ENCODE peak calls at places on chromosomes 2 and 18, in four cellular contexts. W, M, Q and H are unnamed samples.

GRCh38 chr2:224034027-224034426 is 5.1 kb downstream of the SERPINE2 start:
- DNase-seq in W (no peak), M (no peak), Q (no peak), H (no peak)

GRCh38 chr18:10950876-10951630 is 198.3 kb downstream of the PIEZO2 start:
- DNase-seq in W (no peak), M (no peak), Q (no peak), H (no peak)

GRCh38 chr2:24307961-24308360 is 52.4 kb downstream of the ITSN2 start:
- DNase-seq in W (no peak), M (no peak), Q (no peak), H (no peak)

GRCh38 chr18:42745171-42745570 is 370.3 kb downstream of the RIT2 start:
- DNase-seq in W (no peak), M (no peak), Q (no peak), H (no peak)

GRCh38 chr2:215554689-215555088 is 118.8 kb upstream of the FN1 start:
- DNase-seq in W (no peak), M (no peak), Q (no peak), H (no peak)

GRCh38 chr2:101883860-101884259 is 107.9 kb upstream of the IL1R2 start:
- DNase-seq in W (peak), M (peak), Q (peak), H (no peak)

GRCh38 chr18:72869786-72870185 is 2.0 kb upstream of the NETO1 start:
- DNase-seq in W (no peak), M (no peak), Q (no peak), H (peak)

GRCh38 chr2:9695916-9696315 is 65.1 kb upstream of the YWHAQ start:
- DNase-seq in W (no peak), M (no peak), Q (no peak), H (no peak)

GRCh38 chr2:218877331-218877730 is 3.3 kb upstream of the WNT10A start:
- DNase-seq in W (no peak), M (no peak), Q (no peak), H (no peak)

GRCh38 chr2:219695145-219695544 is 67.7 kb downstream of the SLC4A3 start:
- DNase-seq in W (no peak), M (no peak), Q (no peak), H (no peak)

GRCh38 chr18:41378628-41379027 is 576.4 kb upstream of the PIK3C3 start:
- DNase-seq in W (no peak), M (no peak), Q (no peak), H (no peak)

GRCh38 chr2:197209274-197209673 is 101.3 kb downstream of the ANKRD44 start:
- DNase-seq in W (no peak), M (no peak), Q (no peak), H (no peak)

GRCh38 chr2:226903179-226903578 is 67.3 kb downstream of the RHBDD1 start:
- DNase-seq in W (peak), M (no peak), Q (no peak), H (no peak)

GRCh38 chr18:78546281-78546680 is 433.3 kb upstream of the SALL3 start:
- DNase-seq in W (no peak), M (no peak), Q (no peak), H (no peak)

GRCh38 chr2:191864623-191865521 is 18.0 kb upstream of the CAVIN2 start:
- DNase-seq in W (no peak), M (no peak), Q (peak), H (no peak)

GRCh38 chr2:15273452-15273851 is 287.7 kb downstream of the NBAS start:
- DNase-seq in W (no peak), M (no peak), Q (no peak), H (no peak)

GRCh38 chr2:68367918-68368656 is 3.0 kb downstream of the PLEK start:
- DNase-seq in W (no peak), M (no peak), Q (no peak), H (no peak)

GRCh38 chr2:28663359-28663758 is 88.3 kb upstream of the PPP1CB start:
- DNase-seq in W (no peak), M (no peak), Q (peak), H (no peak)

GRCh38 chr18:78676622-78677482 is 302.8 kb upstream of the SALL3 start:
- DNase-seq in W (no peak), M (no peak), Q (no peak), H (no peak)

GRCh38 chr2:64989982-64990614 is 899 bp downstream of the SLC1A4 start:
- DNase-seq in W (no peak), M (peak), Q (peak), H (peak)

GRCh38 chr2:73112026-73112912 is 479 bp downstream of the RAB11FIP5 start:
- DNase-seq in W (no peak), M (peak), Q (peak), H (peak)

GRCh38 chr2:172442072-172442895 is 14.9 kb downstream of the ITGA6 start:
- DNase-seq in W (peak), M (no peak), Q (peak), H (no peak)

GRCh38 chr18:13465476-13465875 is 246.9 kb downstream of the LDLRAD4 start:
- DNase-seq in W (no peak), M (no peak), Q (no peak), H (no peak)

GRCh38 chr2:151043484-151043883 is 218.2 kb downstream of the RBM43 start:
- DNase-seq in W (no peak), M (no peak), Q (no peak), H (no peak)

GRCh38 chr2:144137705-144138428 is 382.1 kb downstream of the ZEB2 start:
- DNase-seq in W (no peak), M (no peak), Q (peak), H (no peak)

GRCh38 chr2:36965751-36966369 is 476 bp downstream of the STRN start:
- DNase-seq in W (peak), M (peak), Q (no peak), H (peak)

GRCh38 chr2:232854082-232854481 is 16.0 kb upstream of the SNORC start:
- DNase-seq in W (no peak), M (peak), Q (no peak), H (no peak)

GRCh38 chr2:134718956-134719814 is at the start of gene TMEM163:
- DNase-seq in W (no peak), M (no peak), Q (no peak), H (peak)

GRCh38 chr2:158984554-158985207 is 16.2 kb downstream of the TANC1 start:
- DNase-seq in W (no peak), M (no peak), Q (no peak), H (no peak)

GRCh38 chr2:98121149-98121548 is 34.2 kb downstream of the VWA3B start:
- DNase-seq in W (no peak), M (no peak), Q (no peak), H (no peak)

GRCh38 chr2:38013158-38013752 is 62.7 kb downstream of the CYP1B1 start:
- DNase-seq in W (no peak), M (no peak), Q (no peak), H (no peak)

GRCh38 chr2:38016177-38016576 is 59.8 kb downstream of the CYP1B1 start:
- DNase-seq in W (no peak), M (no peak), Q (no peak), H (no peak)

GRCh38 chr2:38010995-38011394 is 65.0 kb downstream of the CYP1B1 start:
- DNase-seq in W (no peak), M (no peak), Q (no peak), H (no peak)
- TF ChIP-seq HMGXB4 in W (no peak), M (no peak), Q (no peak), H (no peak)

DNA sequence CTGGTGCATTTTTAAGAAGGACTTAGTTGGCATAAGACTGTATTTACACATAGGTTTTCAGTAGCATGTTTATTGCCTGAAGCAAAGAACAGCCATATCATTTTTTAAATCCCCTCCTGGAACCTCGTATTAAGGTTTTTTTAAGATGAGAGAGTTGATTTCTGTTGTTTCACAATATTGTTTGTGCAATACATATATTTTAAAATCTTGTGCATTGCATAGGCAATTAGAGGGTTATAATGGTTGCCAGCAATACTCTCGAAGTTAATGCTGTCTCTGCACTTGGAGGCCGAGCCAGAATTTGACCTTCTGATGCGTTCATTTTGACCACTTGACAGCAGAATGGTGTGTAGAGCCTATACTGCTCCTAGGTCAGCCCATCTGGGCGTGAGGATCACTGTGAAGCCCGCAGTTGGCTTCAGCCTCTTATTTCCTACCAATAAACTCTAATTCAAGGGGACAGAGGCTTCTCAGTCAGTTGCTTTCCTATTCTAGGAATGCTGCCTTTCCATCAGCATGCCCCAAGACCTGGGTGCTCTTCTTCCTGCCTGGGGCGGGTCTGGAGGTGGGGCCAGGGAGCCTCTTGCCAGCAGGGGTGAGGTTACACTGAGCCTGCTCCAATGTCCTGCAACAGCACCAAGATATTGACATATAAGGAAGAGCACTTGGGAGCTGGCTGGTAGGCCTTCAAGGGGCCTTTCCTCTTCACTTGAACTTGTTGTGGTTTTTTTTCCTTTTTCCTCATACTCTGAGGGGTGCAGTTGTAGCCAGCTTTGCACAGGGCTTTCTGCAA is 91.4 kb upstream of the BCL2L11 start:
- DNase-seq in W (no peak), M (no peak), Q (no peak), H (peak)
- TF ChIP-seq HMGXB4 in W (no peak), M (no peak), Q (no peak), H (no peak)

GRCh38 chr2:198316852-198317395 is 512.5 kb downstream of the PLCL1 start:
- DNase-seq in W (no peak), M (no peak), Q (no peak), H (no peak)

GRCh38 chr2:198316231-198316630 is 511.8 kb downstream of the PLCL1 start:
- DNase-seq in W (no peak), M (no peak), Q (no peak), H (no peak)

GRCh38 chr2:198315791-198316190 is 511.4 kb downstream of the PLCL1 start:
- DNase-seq in W (no peak), M (no peak), Q (no peak), H (no peak)

GRCh38 chr2:198312621-198313483 is 508.5 kb downstream of the PLCL1 start:
- DNase-seq in W (no peak), M (no peak), Q (no peak), H (no peak)

DNA sequence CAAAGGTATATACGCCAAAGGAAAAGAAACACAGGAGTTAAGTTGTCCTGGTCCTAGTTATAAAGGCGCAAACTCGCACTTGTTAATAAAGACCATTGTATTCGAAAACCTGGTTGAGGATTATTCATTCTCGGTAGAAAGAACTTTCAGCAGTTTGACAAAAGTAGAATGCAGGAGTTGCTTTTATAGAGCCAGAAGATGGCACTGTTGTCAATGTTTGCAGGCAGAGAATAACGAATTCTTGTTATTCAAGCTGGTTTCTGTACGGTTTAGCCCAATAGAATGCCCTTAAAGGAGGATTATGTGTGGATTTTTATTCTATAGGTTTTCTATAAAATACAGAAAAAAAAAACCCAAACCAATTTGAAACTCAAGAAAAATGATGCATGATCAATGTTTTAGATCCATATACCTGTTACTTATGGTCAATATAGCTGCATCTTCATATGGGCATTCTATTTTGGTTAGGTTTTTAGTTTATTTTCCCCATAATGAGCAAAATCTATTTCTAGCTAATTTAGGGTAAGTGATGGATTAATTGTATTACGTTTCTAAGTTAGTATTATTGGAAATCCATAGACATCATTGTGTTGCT is 510.3 kb downstream of the PLCL1 start:
- DNase-seq in W (no peak), M (peak), Q (peak), H (no peak)
- TF ChIP-seq HMGXB4 in W (no peak), M (no peak), Q (no peak), H (no peak)

GRCh38 chr18:9663377-9663776 is 44.7 kb upstream of the RAB31 start:
- DNase-seq in W (no peak), M (peak), Q (no peak), H (no peak)
- TF ChIP-seq HMGXB4 in W (no peak), M (no peak), Q (no peak), H (no peak)

DNA sequence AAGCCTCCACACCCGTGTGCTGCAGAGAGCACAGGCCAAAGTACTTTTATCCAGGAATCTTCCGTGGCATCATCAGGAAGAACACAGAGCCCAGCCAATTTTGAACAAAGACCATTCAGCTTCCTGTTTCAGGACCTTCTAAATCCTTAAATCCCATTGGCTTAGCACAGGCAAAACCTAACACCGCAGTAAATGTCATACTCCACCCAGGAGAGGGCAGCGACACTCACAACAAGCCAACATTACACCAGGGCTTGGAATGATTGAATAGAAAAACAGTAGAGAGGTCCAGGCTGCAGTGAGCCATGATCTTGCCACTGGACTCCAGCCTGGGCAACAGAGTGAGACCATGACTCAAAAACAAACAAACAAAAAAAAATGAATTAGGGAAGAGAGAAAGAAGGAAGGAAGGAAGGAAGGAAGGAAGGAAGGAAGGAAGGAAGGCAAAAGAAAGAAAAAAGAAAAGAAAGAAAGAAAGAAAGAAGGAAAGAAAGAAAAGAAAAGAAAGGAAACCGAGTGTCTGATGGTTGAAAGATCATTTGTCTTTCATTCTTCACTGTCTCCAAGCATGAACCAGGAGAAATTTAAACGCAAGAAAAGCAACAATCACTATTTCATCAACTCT is 144.6 kb upstream of the SATB2 start:
- DNase-seq in W (peak), M (peak), Q (peak), H (peak)
- TF ChIP-seq HMGXB4 in W (no peak), M (no peak), Q (no peak), H (no peak)

GRCh38 chr18:48665654-48666053 is 126.8 kb downstream of the CTIF start:
- DNase-seq in W (no peak), M (no peak), Q (no peak), H (no peak)

GRCh38 chr18:48663096-48663930 is 124.5 kb downstream of the CTIF start:
- DNase-seq in W (no peak), M (no peak), Q (no peak), H (no peak)

GRCh38 chr18:48666613-48667012 is 127.8 kb downstream of the CTIF start:
- DNase-seq in W (no peak), M (no peak), Q (no peak), H (no peak)

GRCh38 chr18:48662021-48662661 is 123.3 kb downstream of the CTIF start:
- DNase-seq in W (peak), M (no peak), Q (peak), H (no peak)

DNA sequence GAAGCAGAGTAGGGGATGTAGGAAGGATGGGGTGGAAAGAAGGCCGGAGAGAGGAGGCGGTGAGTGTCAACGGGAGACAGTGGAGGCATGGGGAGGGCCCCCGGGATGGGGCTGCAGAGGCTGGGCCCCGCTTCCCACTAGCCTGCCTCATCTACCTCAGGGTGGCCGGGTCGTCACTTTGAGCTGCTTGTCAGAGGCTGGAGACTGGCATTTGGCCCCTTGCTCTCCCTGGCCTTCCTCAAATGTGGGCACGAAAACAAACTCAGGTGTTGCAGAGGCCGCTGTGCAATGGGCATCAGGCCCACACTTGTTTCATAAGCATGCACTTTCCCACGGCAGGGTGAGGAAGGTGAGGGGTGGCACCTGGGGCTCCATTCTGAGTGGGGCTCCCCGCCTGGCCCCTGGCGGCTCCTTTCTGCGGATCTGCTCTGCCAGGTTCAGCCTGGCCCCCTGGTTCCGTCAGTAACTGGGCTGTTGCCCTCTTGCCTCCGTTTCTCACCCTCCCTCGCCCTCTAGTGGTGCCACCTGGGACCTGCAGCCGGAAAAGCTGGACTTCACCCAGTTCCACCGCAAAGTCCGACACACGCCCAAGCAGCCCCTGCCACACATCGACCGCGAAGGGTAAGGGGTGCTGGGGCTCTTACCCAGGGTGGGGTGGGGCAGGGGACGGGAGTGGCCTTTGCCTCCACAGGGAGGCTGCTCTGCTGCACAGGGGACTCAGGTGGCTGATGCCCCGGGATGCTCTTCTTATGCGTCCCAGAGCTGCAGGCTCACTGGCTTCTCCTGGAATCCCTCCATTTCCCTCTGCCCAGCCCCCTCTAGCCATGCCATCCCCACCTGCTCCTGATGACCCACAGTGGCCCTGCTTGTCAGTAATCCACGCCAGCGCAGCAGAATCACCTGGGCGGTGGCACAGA is 125.4 kb downstream of the CTIF start:
- DNase-seq in W (peak), M (peak), Q (peak), H (peak)
- TF ChIP-seq HMGXB4 in W (no peak), M (no peak), Q (no peak), H (no peak)